ENCODE peak calls at places on chromosomes 5 and 9, in six cellular contexts. I, V, Y, W, P and A are unnamed samples.

GRCh38 chr9:107137495-107138202 is 145.4 kb upstream of the RAD23B start:
- DNase-seq in P (no peak), Y (peak), W (peak), I (no peak), V (no peak), A (no peak)

GRCh38 chr9:129437626-129438323 is 183.1 kb downstream of the C9orf50 start:
- DNase-seq in P (no peak), V (no peak), Y (no peak), W (no peak), I (no peak), A (no peak)

GRCh38 chr5:31638748-31639418 is at the start of gene PDZD2:
- DNase-seq in W (peak), Y (peak), P (peak), I (peak), V (peak), A (peak)

GRCh38 chr5:1118231-1118698 is 6.4 kb upstream of the SLC12A7 start:
- DNase-seq in V (no peak), I (no peak), Y (peak), W (peak), P (no peak), A (no peak)

GRCh38 chr5:30539004-30539634 is 654.4 kb upstream of the CDH6 start:
- DNase-seq in I (no peak), P (peak), Y (peak), W (peak), V (no peak), A (no peak)

GRCh38 chr5:26486631-26487030 is 551.8 kb downstream of the CDH9 start:
- DNase-seq in Y (no peak), P (no peak), W (no peak), I (no peak), V (no peak), A (no peak)

GRCh38 chr5:43290726-43291125 is 22.5 kb downstream of the HMGCS1 start:
- DNase-seq in W (no peak), V (no peak), P (no peak), Y (no peak), I (no peak), A (no peak)

GRCh38 chr5:10311595-10312425 is 4.1 kb upstream of the CMBL start:
- DNase-seq in P (no peak), Y (no peak), W (no peak), I (no peak), V (no peak), A (no peak)

GRCh38 chr5:180075703-180076102 is 4.1 kb upstream of the RNF130 start:
- DNase-seq in V (no peak), Y (no peak), P (no peak), I (no peak), W (no peak), A (no peak)

GRCh38 chr5:127063236-127063913 is 9.9 kb downstream of the C5orf63 start:
- DNase-seq in Y (no peak), P (no peak), V (no peak), I (no peak), W (no peak), A (no peak)

GRCh38 chr9:89813482-89813881 is 208.7 kb downstream of the GADD45G start:
- DNase-seq in I (peak), W (no peak), P (no peak), V (no peak), Y (no peak), A (no peak)

GRCh38 chr9:89812556-89813181 is 207.9 kb downstream of the GADD45G start:
- DNase-seq in I (peak), Y (no peak), W (no peak), V (no peak), P (no peak), A (no peak)

GRCh38 chr9:89810434-89810833 is 205.6 kb downstream of the GADD45G start:
- DNase-seq in W (peak), V (no peak), P (no peak), Y (no peak), I (no peak), A (no peak)

GRCh38 chr9:89811356-89811755 is 206.5 kb downstream of the GADD45G start:
- DNase-seq in I (peak), P (no peak), V (no peak), Y (no peak), W (no peak), A (no peak)

DNA sequence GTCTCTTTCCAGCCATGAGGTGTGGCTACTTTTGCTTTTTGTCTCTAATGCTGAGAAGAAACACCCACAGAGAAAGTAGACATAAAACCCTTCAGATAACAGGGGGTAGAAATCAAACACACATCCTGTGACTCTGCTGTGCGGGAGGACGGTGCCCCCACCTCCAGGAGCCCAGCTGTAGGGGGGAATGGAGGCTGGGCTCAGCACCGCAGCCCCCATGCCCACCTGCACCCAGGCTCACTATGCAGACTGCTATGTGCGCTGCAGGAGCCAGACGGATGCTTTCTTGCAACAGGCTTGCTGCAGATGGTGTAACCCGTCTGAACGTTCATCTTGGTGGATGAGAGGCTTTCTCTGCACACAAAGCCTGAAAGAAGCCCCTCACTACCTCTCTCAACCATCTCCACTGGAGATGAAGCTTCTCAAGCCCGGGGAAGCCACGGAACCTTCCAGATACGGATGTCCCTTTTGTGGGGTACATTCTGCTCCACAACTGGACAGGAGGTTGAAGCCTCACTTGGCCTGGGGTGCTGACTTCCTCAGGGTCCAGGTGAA is 207.2 kb downstream of the GADD45G start:
- DNase-seq in I (peak), P (no peak), V (no peak), W (no peak), Y (no peak), A (no peak)
- H3K14ac ChIP-seq in I (no peak), P (no peak), V (no peak), W (no peak), Y (no peak), A (no peak)

DNA sequence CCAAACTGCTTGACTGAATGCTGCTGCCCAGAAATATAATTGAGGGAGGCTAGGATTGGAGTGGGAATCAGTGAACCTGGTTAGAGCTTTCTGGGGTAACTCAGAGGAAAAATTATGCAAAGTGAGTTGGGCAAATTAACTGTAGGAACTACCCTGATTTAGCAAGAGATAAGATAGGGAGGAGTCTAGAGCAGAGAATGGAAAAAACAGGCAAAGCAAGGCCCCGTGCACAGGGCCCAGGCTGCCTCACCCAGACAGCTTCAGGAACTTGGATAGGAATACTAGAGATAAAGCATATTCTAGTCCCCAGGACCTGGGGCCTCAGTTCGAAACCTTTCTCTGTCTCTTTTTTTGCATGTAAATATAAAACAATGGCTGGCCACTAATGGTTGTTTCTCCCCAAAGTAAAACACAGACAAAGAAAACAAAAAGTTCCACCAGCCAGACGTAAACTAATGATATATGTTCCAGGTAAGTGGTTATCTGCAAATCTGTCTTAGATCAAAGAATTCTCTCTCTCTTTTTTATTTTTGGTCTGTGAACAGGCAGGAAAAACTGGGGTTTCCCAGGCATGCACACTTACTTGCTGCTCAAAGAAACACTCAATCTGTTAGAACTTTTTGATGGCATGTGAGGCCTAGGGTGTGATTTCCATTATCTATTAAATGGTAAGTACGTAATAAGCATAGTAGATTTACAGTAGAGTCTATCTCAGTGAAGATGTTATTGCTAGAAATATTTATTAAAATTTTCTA is 168.1 kb upstream of the MAP3K1 start:
- DNase-seq in V (no peak), P (no peak), Y (no peak), W (no peak), I (no peak), A (no peak)
- H3K14ac ChIP-seq in V (peak), P (no peak), Y (no peak), W (no peak), I (no peak), A (no peak)

GRCh38 chr5:37222181-37222580 is 27.0 kb downstream of the CPLANE1 start:
- DNase-seq in W (no peak), P (no peak), V (peak), Y (no peak), I (no peak), A (no peak)

GRCh38 chr5:37212096-37212495 is 37.1 kb downstream of the CPLANE1 start:
- DNase-seq in W (no peak), V (no peak), I (no peak), Y (no peak), P (no peak), A (no peak)

GRCh38 chr5:37214550-37214949 is 34.6 kb downstream of the CPLANE1 start:
- DNase-seq in P (no peak), Y (no peak), W (peak), I (no peak), V (no peak), A (no peak)

DNA sequence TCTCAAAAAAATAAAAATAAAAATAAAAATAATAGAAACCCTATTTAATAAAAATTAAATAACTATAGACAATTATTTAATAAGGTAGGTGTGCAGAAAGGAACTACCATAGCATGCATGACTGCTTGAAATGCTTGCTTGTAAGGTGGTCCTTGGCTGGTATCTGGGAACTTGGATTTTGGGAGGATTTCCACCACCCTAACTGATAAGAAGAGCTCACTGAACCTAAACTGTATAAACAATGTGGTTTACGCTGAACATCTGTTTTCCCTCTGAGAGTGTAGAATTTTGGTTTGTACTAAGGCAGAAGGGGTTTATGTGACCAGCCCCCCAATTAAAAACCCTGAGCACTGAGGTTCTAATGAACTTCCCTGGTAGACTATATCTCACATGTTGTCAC is 31.2 kb downstream of the CPLANE1 start:
- DNase-seq in P (no peak), V (no peak), I (no peak), Y (no peak), W (no peak), A (no peak)
- H3K14ac ChIP-seq in P (no peak), V (no peak), I (no peak), Y (no peak), W (no peak), A (no peak)

GRCh38 chr5:131575660-131576227 is 59.3 kb downstream of the RAPGEF6 start:
- DNase-seq in P (no peak), Y (no peak), I (no peak), V (no peak), W (no peak), A (no peak)
- H3K14ac ChIP-seq in P (no peak), Y (no peak), I (no peak), V (no peak), W (no peak), A (no peak)